ENCODE peak calls at places on chromosome 16, in nine cellular contexts. G, V, Z, A, Y, C, J, M and W are unnamed samples.

GRCh38 chr16:46884513-46885293 is 541 bp downstream of the GPT2 start:
- DNase-seq in M (no peak), V (no peak), Y (peak), C (no peak), Z (peak), A (no peak), G (peak), J (peak), W (peak)

GRCh38 chr16:9012848-9013507 is 49.3 kb upstream of the USP7 start:
- DNase-seq in V (no peak), G (no peak), Y (no peak), J (peak), Z (peak), C (peak), A (peak), M (peak), W (peak)

GRCh38 chr16:57029161-57030160 is 40.1 kb downstream of the NLRC5 start:
- DNase-seq in M (no peak), J (no peak), G (no peak), Y (no peak), V (peak), C (peak), Z (peak), A (no peak), W (no peak)

GRCh38 chr16:66264311-66265105 is 102.0 kb upstream of the CDH5 start:
- DNase-seq in G (no peak), A (no peak), C (no peak), J (no peak), Y (no peak), Z (no peak), M (no peak), V (no peak), W (no peak)

GRCh38 chr16:71216714-71217113 is 13.8 kb downstream of the HYDIN start:
- DNase-seq in J (no peak), M (no peak), Y (no peak), Z (no peak), A (no peak), G (no peak), C (no peak), V (no peak), W (no peak)

GRCh38 chr16:47970291-47970931 is 185.4 kb downstream of the ABCC12 start:
- DNase-seq in G (no peak), V (peak), Z (peak), C (peak), A (no peak), Y (no peak), J (peak), M (no peak), W (peak)

GRCh38 chr16:64545769-64546168 is 576.1 kb downstream of the CDH11 start:
- DNase-seq in M (no peak), V (no peak), A (no peak), Y (no peak), J (no peak), C (no peak), Z (no peak), G (no peak), W (no peak)

GRCh38 chr16:21684199-21684598 is 20.4 kb downstream of the OTOA start:
- DNase-seq in Y (peak), M (no peak), A (peak), C (no peak), G (no peak), Z (peak), J (peak), V (no peak), W (no peak)

GRCh38 chr16:64269756-64270155 is 852.1 kb downstream of the CDH11 start:
- DNase-seq in G (no peak), M (no peak), Z (no peak), A (no peak), V (no peak), Y (no peak), C (no peak), J (no peak), W (no peak)

GRCh38 chr16:15907863-15908478 is 19.6 kb upstream of the CEP20 start:
- DNase-seq in Y (peak), M (no peak), Z (peak), G (peak), J (no peak), V (no peak), C (peak), A (peak), W (no peak)

GRCh38 chr16:61007694-61008093 is 1028.5 kb downstream of the CDH8 start:
- DNase-seq in M (no peak), C (no peak), Z (no peak), A (no peak), G (no peak), J (no peak), Y (no peak), V (no peak), W (no peak)

GRCh38 chr16:4768549-4769305 is 1.8 kb upstream of the ZNF500 start:
- DNase-seq in J (peak), M (peak), G (peak), A (peak), Y (peak), C (peak), Z (peak), V (peak), W (peak)

GRCh38 chr16:90022209-90023077 is 3.2 kb upstream of the DBNDD1 start:
- DNase-seq in G (peak), A (peak), Z (peak), M (peak), V (peak), J (peak), Y (peak), C (peak), W (no peak)

GRCh38 chr16:61879306-61879705 is 156.9 kb downstream of the CDH8 start:
- DNase-seq in A (no peak), V (no peak), Y (no peak), Z (no peak), C (no peak), J (no peak), G (no peak), M (no peak), W (no peak)

GRCh38 chr16:88284626-88285513 is 97.9 kb upstream of the ZNF469 start:
- DNase-seq in V (no peak), G (no peak), C (no peak), A (no peak), Z (no peak), Y (no peak), M (peak), J (no peak), W (no peak)

GRCh38 chr16:28985611-28986041 is 774 bp downstream of the LAT start:
- DNase-seq in V (no peak), Y (no peak), C (no peak), M (no peak), Z (no peak), A (no peak), J (no peak), G (no peak), W (no peak)

GRCh38 chr16:82627811-82628339 is 1.1 kb downstream of the CDH13 start:
- DNase-seq in Y (peak), A (no peak), Z (peak), V (no peak), J (peak), G (no peak), M (peak), C (peak), W (no peak)

GRCh38 chr16:265711-266110 is 10.0 kb downstream of the RGS11 start:
- DNase-seq in J (no peak), A (no peak), Y (no peak), C (no peak), V (no peak), M (peak), G (no peak), Z (no peak), W (no peak)

GRCh38 chr16:11080327-11080967 is 136.1 kb downstream of the CLEC16A start:
- DNase-seq in J (no peak), A (no peak), Z (no peak), Y (no peak), M (no peak), V (no peak), G (no peak), C (no peak), W (no peak)

GRCh38 chr16:56851671-56852400 is 13.2 kb upstream of the SLC12A3 start:
- DNase-seq in G (no peak), A (no peak), M (peak), V (no peak), Z (peak), Y (no peak), C (peak), J (no peak), W (no peak)

GRCh38 chr16:13982446-13982845 is 62.5 kb downstream of the ERCC4 start:
- DNase-seq in G (no peak), V (no peak), C (peak), M (no peak), J (no peak), Z (peak), Y (no peak), A (no peak), W (no peak)

GRCh38 chr16:84050316-84050715 is 7.7 kb upstream of the SLC38A8 start:
- DNase-seq in C (no peak), V (no peak), Z (no peak), M (peak), A (no peak), J (no peak), G (no peak), Y (no peak), W (no peak)

GRCh38 chr16:6891486-6891885 is 441.2 kb upstream of the RBFOX1 start:
- DNase-seq in Y (no peak), V (no peak), A (no peak), C (no peak), Z (no peak), J (no peak), G (no peak), M (no peak), W (no peak)

GRCh38 chr16:19419691-19420060 is 2.0 kb downstream of the TMC5 start:
- DNase-seq in Z (peak), G (no peak), J (no peak), Y (no peak), A (no peak), V (no peak), C (no peak), M (no peak), W (no peak)

GRCh38 chr16:47416869-47417268 is 44.0 kb downstream of the ITFG1 start:
- DNase-seq in C (no peak), V (no peak), Y (no peak), J (no peak), Z (no peak), M (no peak), G (no peak), A (no peak), W (no peak)

GRCh38 chr16:64975821-64976220 is 146.0 kb downstream of the CDH11 start:
- DNase-seq in M (no peak), V (no peak), Z (no peak), C (no peak), G (no peak), J (no peak), A (no peak), Y (no peak), W (no peak)

GRCh38 chr16:9072806-9073341 is 18.6 kb upstream of the HAPSTR1 start:
- DNase-seq in Z (peak), A (no peak), J (no peak), G (no peak), M (no peak), Y (no peak), V (no peak), C (peak), W (no peak)

GRCh38 chr16:25007284-25007984 is 7.7 kb downstream of the ARHGAP17 start:
- DNase-seq in Z (peak), C (peak), G (no peak), V (no peak), J (no peak), M (no peak), A (no peak), Y (no peak), W (no peak)

GRCh38 chr16:89805136-89805905 is 11.1 kb downstream of the FANCA start:
- DNase-seq in J (no peak), M (no peak), Y (no peak), C (peak), A (no peak), V (no peak), G (no peak), Z (no peak), W (no peak)

GRCh38 chr16:54216268-54217187 is 70.1 kb downstream of the IRX3 start:
- DNase-seq in C (no peak), A (no peak), M (no peak), Z (peak), J (no peak), G (no peak), Y (no peak), V (no peak), W (no peak)

GRCh38 chr16:21985524-21985923 is 15.4 kb downstream of the PDZD9 start:
- DNase-seq in A (no peak), C (no peak), V (no peak), M (no peak), J (no peak), G (no peak), Z (no peak), Y (no peak), W (no peak)

GRCh38 chr16:81442220-81442908 is 2.2 kb upstream of the CMIP start:
- DNase-seq in M (peak), G (no peak), V (no peak), J (no peak), Y (no peak), C (no peak), Z (no peak), A (no peak), W (no peak)
- TF ChIP-seq CTCF in M (no peak), G (no peak), V (no peak), J (no peak), Y (no peak), C (no peak), Z (no peak), A (no peak), W (no peak)

DNA sequence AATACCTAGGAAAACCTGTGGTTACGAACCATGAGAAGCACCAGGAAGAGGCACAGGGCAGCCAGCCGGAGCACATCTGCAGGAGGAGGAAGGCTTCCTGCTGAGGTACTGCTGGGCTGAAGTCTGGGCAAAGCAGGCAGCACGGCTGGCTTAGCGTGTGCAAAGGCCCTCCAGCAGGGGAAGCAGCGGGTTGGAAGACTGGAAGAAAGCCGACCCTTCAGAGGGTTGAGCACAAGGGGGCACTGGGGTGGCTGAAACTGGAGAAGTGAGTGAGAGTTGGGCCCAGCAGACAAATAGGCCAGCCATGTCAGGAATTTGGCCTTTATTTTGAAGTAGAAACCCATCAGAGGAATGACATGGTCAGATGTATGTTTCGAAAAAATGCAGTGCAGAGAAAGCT is 12.1 kb upstream of the HSD3B7 start:
- DNase-seq in C (peak), J (no peak), Z (no peak), G (no peak), M (no peak), V (no peak), A (no peak), Y (no peak), W (no peak)
- TF ChIP-seq CTCF in C (peak), J (no peak), Z (no peak), G (no peak), M (no peak), V (peak), A (no peak), Y (no peak), W (no peak)

DNA sequence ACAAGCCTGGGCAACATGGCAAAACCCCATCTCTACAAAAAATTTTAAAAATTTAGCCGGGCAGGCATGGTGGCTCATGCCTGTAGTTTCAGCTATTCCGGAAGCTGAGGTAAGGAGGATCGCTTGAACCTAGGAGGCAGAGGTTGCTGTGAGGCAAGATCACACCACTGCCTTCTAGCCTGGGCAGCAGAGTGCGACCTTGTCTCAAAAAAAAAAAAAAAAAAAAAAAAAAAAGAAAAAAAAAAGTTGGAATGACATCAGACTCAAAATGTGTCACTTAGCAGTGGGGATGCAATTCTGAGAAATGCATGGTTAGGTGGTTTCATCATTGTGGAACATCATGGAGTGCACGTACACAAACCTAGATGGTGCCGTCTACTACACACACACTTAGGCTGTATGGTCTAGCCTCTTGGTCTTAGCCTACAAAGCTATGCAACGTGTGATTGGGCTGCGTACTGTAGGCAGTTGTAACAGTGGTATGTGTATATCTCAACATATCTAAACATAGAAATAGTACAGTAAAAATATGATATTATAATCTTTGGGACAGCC is 581.5 kb downstream of the MAF start:
- DNase-seq in C (no peak), J (no peak), V (no peak), G (no peak), A (no peak), M (no peak), Y (no peak), Z (no peak), W (no peak)
- TF ChIP-seq CTCF in C (no peak), J (no peak), V (no peak), G (no peak), A (no peak), M (no peak), Y (no peak), Z (no peak), W (no peak)

DNA sequence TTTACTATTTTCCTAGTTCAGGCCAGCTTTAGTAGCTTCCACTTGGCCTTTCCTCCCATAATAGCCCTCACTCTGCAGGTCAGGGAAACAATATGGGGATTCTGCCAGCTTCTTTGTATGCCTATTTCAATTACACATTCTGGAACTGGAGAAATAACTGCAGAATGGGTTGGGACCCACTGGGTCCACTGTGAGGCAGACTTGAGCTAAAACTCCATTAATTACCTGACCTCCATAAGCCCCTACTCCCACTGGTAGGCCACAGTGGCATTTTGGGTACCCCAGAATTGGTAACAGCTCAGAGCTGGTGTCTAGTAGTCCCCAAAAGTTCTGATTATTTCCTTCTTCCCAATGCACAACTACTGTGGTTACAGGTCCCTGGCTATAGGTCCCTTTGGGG is 16.7 kb upstream of the TENT4B start:
- DNase-seq in M (no peak), Z (no peak), Y (no peak), G (no peak), J (no peak), V (no peak), A (no peak), C (no peak), W (no peak)
- TF ChIP-seq CTCF in M (peak), Z (peak), Y (no peak), G (no peak), J (no peak), V (peak), A (peak), C (no peak), W (no peak)

DNA sequence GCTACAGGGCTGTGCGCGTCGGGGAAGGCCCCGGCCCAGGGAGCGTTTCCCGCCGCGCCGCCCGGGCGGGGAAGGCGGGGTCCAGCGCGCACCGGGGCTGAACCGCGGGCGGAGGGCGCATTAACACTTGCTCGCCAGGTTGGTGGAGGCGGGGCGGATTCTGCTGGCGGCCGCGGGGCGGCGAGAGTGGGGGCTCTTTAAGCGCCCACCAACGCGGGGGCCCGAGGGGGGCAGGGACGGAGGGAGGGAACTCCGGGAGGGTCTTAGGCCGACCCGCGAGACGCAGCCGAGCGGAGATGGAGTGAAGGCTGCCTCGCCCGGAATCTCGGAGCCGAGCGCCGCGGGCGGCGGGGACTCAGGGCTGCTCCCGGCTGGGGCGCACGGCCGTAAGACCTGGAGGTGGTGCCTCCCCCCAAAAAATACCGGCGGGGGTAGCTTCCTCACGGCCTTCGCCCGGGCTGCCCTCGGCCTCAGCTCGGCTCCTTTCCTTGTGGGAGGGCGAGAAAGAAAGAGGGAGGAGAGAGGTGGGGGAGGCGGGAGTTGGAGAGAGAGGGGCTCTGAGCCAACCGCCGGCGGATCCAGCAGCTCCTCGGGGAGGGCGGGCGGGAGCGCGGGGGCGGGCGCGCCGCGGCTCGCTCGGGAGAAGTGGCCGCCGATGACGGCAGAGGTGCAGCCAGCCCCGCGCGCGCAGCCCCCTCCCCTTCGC is 415 bp upstream of the FOXF1 start:
- DNase-seq in V (no peak), Y (peak), G (peak), J (no peak), A (no peak), Z (peak), M (peak), C (peak), W (peak)
- TF ChIP-seq CTCF in V (no peak), Y (no peak), G (no peak), J (no peak), A (no peak), Z (no peak), M (no peak), C (no peak), W (no peak)

GRCh38 chr16:2467301-2468141 is 3.6 kb upstream of the NTN3 start:
- DNase-seq in C (peak), G (peak), V (peak), Z (peak), M (peak), Y (peak), J (peak), A (peak), W (peak)
- TF ChIP-seq CTCF in C (no peak), G (peak), V (no peak), Z (no peak), M (no peak), Y (no peak), J (no peak), A (peak), W (no peak)